ENCODE peak calls at places on chromosomes 1 and 21, in five cellular contexts. One of them, this sample, is unnamed.

GRCh38 chr1:85047472-85048295 is 616 bp downstream of the MCOLN3 start:
- DNase-seq in RWPE1: peak
- DNase-seq in KBM-7: no peak
- DNase-seq in T-helper 9 cell: no peak
- DNase-seq in lower leg skin: no peak
- DNase-seq in this sample: peak

GRCh38 chr1:53625766-53626520 is 113.0 kb downstream of the GLIS1 start:
- DNase-seq in RWPE1: no peak
- DNase-seq in KBM-7: no peak
- DNase-seq in T-helper 9 cell: no peak
- DNase-seq in lower leg skin: no peak
- DNase-seq in this sample: no peak

GRCh38 chr21:19122371-19122770 is 718.8 kb upstream of the TMPRSS15 start:
- DNase-seq in KBM-7: no peak
- DNase-seq in T-helper 9 cell: no peak
- DNase-seq in RWPE1: no peak
- DNase-seq in lower leg skin: no peak
- DNase-seq in this sample: no peak

GRCh38 chr21:42221581-42222345 is 2.8 kb downstream of the ABCG1 start:
- DNase-seq in lower leg skin: no peak
- DNase-seq in KBM-7: peak
- DNase-seq in RWPE1: no peak
- DNase-seq in T-helper 9 cell: no peak
- DNase-seq in this sample: no peak

GRCh38 chr1:40625076-40625475 is 40.4 kb downstream of the RIMS3 start:
- DNase-seq in T-helper 9 cell: no peak
- DNase-seq in lower leg skin: no peak
- DNase-seq in RWPE1: no peak
- DNase-seq in KBM-7: peak
- DNase-seq in this sample: no peak

GRCh38 chr1:4755301-4756183 is 101.1 kb downstream of the AJAP1 start:
- DNase-seq in KBM-7: no peak
- DNase-seq in RWPE1: no peak
- DNase-seq in lower leg skin: no peak
- DNase-seq in T-helper 9 cell: no peak
- DNase-seq in this sample: peak

GRCh38 chr21:39705849-39706248 is 39.1 kb upstream of the IGSF5 start:
- DNase-seq in lower leg skin: no peak
- DNase-seq in RWPE1: no peak
- DNase-seq in T-helper 9 cell: no peak
- DNase-seq in KBM-7: no peak
- DNase-seq in this sample: no peak

GRCh38 chr1:93919780-93920179 is 10.6 kb upstream of the GCLM start:
- DNase-seq in KBM-7: no peak
- DNase-seq in lower leg skin: no peak
- DNase-seq in RWPE1: no peak
- DNase-seq in T-helper 9 cell: no peak
- DNase-seq in this sample: no peak

GRCh38 chr1:32394141-32394889 is at the start of gene BSDC1:
- DNase-seq in RWPE1: peak
- DNase-seq in KBM-7: peak
- DNase-seq in T-helper 9 cell: peak
- DNase-seq in lower leg skin: peak
- DNase-seq in this sample: peak

GRCh38 chr1:9376886-9377333 is 84.2 kb downstream of the SPSB1 start:
- DNase-seq in lower leg skin: peak
- DNase-seq in T-helper 9 cell: no peak
- DNase-seq in KBM-7: no peak
- DNase-seq in RWPE1: no peak
- DNase-seq in this sample: no peak

GRCh38 chr1:6487804-6488484 is 3.5 kb downstream of the PLEKHG5 start:
- DNase-seq in T-helper 9 cell: no peak
- DNase-seq in RWPE1: no peak
- DNase-seq in KBM-7: no peak
- DNase-seq in lower leg skin: no peak
- DNase-seq in this sample: no peak

GRCh38 chr1:64199154-64199553 is 4.3 kb upstream of the UBE2U start:
- DNase-seq in KBM-7: no peak
- DNase-seq in RWPE1: no peak
- DNase-seq in lower leg skin: no peak
- DNase-seq in T-helper 9 cell: no peak
- DNase-seq in this sample: no peak

GRCh38 chr1:37673920-37674319 is 18.4 kb upstream of the CDCA8 start:
- DNase-seq in lower leg skin: peak
- DNase-seq in T-helper 9 cell: peak
- DNase-seq in KBM-7: no peak
- DNase-seq in RWPE1: no peak
- DNase-seq in this sample: no peak

GRCh38 chr1:247357062-247357780 is 25.6 kb upstream of the ZNF496 start:
- DNase-seq in lower leg skin: no peak
- DNase-seq in KBM-7: no peak
- DNase-seq in T-helper 9 cell: no peak
- DNase-seq in RWPE1: no peak
- DNase-seq in this sample: no peak

GRCh38 chr1:201452881-201453280 is 16.1 kb downstream of the PHLDA3 start:
- DNase-seq in T-helper 9 cell: no peak
- DNase-seq in lower leg skin: no peak
- DNase-seq in RWPE1: no peak
- DNase-seq in KBM-7: no peak
- DNase-seq in this sample: no peak

GRCh38 chr21:35139382-35139715 is 90.2 kb upstream of the RUNX1 start:
- DNase-seq in lower leg skin: no peak
- DNase-seq in T-helper 9 cell: no peak
- DNase-seq in KBM-7: no peak
- DNase-seq in RWPE1: no peak
- DNase-seq in this sample: no peak

GRCh38 chr1:53715478-53715877 is 23.5 kb downstream of the GLIS1 start:
- DNase-seq in KBM-7: peak
- DNase-seq in lower leg skin: no peak
- DNase-seq in T-helper 9 cell: no peak
- DNase-seq in RWPE1: no peak
- DNase-seq in this sample: peak

GRCh38 chr1:27536004-27536757 is 46.2 kb upstream of the WASF2 start:
- DNase-seq in T-helper 9 cell: no peak
- DNase-seq in RWPE1: no peak
- DNase-seq in KBM-7: no peak
- DNase-seq in lower leg skin: no peak
- DNase-seq in this sample: peak